ENCODE peak calls at places on chromosomes 2 and 18, in seven cellular contexts. W is A549, Q is transverse colon, G is tibial nerve, X is NB4, J is ovary, T is thyroid gland. Y is an unnamed sample.

GRCh38 chr2:72539145-72539552 is 286.7 kb downstream of the EXOC6B start:
- DNase-seq in W (no peak), Q (no peak), G (peak; percentile 30), X (no peak), J (no peak), T (no peak), Y (no peak)

GRCh38 chr2:9627310-9627709 is 3.5 kb downstream of the YWHAQ start:
- DNase-seq in W (no peak), Q (no peak), G (no peak), X (peak; percentile 75), J (no peak), T (no peak), Y (peak; percentile 30)

GRCh38 chr2:126668254-126668653 is 12.3 kb downstream of the GYPC start:
- DNase-seq in W (no peak), Q (no peak), G (no peak), X (no peak), J (no peak), T (no peak), Y (no peak)

GRCh38 chr2:228541794-228542193 is 360.3 kb upstream of the SPHKAP start:
- DNase-seq in W (no peak), Q (no peak), G (no peak), X (no peak), J (no peak), T (no peak), Y (no peak)

GRCh38 chr2:98921062-98921461 is 15.0 kb downstream of the CRACDL start:
- DNase-seq in W (no peak), Q (no peak), G (no peak), X (no peak), J (no peak), T (peak; percentile 40), Y (no peak)

GRCh38 chr2:97932975-97933662 is 62.6 kb downstream of the TMEM131 start:
- DNase-seq in W (no peak), Q (no peak), G (no peak), X (peak; percentile 55), J (no peak), T (no peak), Y (no peak)

GRCh38 chr18:38464024-38464423 is 898.4 kb upstream of the CELF4 start:
- DNase-seq in W (no peak), Q (no peak), G (no peak), X (no peak), J (no peak), T (no peak), Y (no peak)

GRCh38 chr18:73670536-73670935 is 477.1 kb downstream of the FBXO15 start:
- DNase-seq in W (no peak), Q (no peak), G (no peak), X (no peak), J (no peak), T (no peak), Y (no peak)

GRCh38 chr18:79924814-79925655 is 26.4 kb downstream of the SLC66A2 start:
- DNase-seq in W (no peak), Q (peak; percentile 6), G (no peak), X (no peak), J (peak; percentile 82), T (peak; percentile 83), Y (no peak)

GRCh38 chr2:37324536-37324785 is 172 bp downstream of the PRKD3 start:
- DNase-seq in W (no peak), Q (peak; percentile 86), G (peak; percentile 70), X (no peak), J (peak; percentile 88), T (peak; percentile 84), Y (peak; percentile 64)

GRCh38 chr2:37326285-37326684 is 1.7 kb upstream of the PRKD3 start:
- DNase-seq in W (no peak), Q (no peak), G (peak; percentile 60), X (peak; percentile 39), J (peak; percentile 35), T (peak; percentile 46), Y (no peak)

GRCh38 chr2:37325625-37326071 is 1.0 kb upstream of the PRKD3 start:
- DNase-seq in W (no peak), Q (no peak), G (no peak), X (peak; percentile 25), J (peak; percentile 31), T (peak; percentile 16), Y (no peak)

GRCh38 chr2:37323770-37324535 is 680 bp downstream of the PRKD3 start:
- DNase-seq in W (no peak), Q (peak; percentile 47), G (no peak), X (peak; percentile 67), J (no peak), T (peak; percentile 36), Y (peak; percentile 26)

GRCh38 chr2:37324786-37325624 is at the start of gene PRKD3:
- DNase-seq in W (peak; percentile 55), Q (peak; percentile 55), G (peak; percentile 43), X (peak; percentile 87), J (no peak), T (no peak), Y (peak; percentile 59)
- TF ChIP-seq POLR2A in W (no peak), Q (peak; percentile 54), G (peak; percentile 15), X (peak; percentile 18), J (peak; percentile 57), T (no peak), Y (no peak)

GRCh38 chr18:50282521-50283335 is 1.4 kb upstream of the MBD1 start:
- DNase-seq in W (no peak), Q (no peak), G (no peak), X (no peak), J (peak; percentile 71), T (no peak), Y (no peak)

GRCh38 chr18:50281972-50282520 is 723 bp upstream of the MBD1 start:
- DNase-seq in W (no peak), Q (no peak), G (no peak), X (no peak), J (no peak), T (no peak), Y (no peak)

GRCh38 chr18:50279752-50280151 is 1.6 kb downstream of the MBD1 start:
- DNase-seq in W (no peak), Q (no peak), G (no peak), X (no peak), J (no peak), T (no peak), Y (no peak)

GRCh38 chr18:50280707-50281294 is 522 bp downstream of the MBD1 start:
- DNase-seq in W (no peak), Q (no peak), G (no peak), X (no peak), J (no peak), T (no peak), Y (no peak)

DNA sequence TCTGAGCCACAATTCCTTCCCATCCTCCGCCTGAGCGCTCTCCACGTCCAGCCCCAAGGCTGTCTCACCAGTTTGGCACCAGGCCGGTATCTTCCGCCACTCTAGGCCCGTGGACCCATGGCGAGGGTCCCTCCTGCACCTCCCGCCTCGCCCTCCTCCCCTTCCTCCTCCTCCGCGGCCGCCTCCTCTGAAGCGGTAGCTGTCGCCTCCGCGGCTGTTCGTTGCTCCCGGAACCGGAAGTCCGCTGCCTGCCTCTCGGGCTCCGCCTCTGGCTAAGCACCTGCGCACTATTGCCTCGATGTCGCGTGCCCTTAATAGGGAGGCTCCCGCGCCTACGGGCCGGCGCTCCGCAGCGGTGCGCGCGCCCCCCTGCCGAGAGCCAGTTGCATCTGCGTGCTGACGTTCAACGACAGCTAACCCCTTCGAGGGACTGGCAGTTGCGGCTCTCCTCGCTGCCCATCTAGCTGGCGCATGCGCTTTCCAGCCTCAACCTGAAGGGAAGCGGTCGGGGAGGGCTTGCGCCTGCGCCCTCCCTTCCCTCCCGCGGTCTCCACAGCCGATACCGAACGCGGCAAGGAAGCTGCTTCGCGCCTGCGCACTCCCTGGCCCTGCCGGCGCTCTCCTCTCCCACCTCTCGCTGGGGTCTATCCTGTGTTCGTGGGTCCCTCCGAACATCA is at the start of gene MBD1:
- DNase-seq in W (peak; percentile 84), Q (peak; percentile 97), G (peak; percentile 90), X (peak; percentile 97), J (peak; percentile 97), T (peak; percentile 98), Y (peak; percentile 100)
- TF ChIP-seq POLR2A in W (peak; percentile 87), Q (peak; percentile 96), G (peak; percentile 71), X (peak; percentile 77), J (peak; percentile 78), T (peak; percentile 52), Y (peak; percentile 99)

DNA sequence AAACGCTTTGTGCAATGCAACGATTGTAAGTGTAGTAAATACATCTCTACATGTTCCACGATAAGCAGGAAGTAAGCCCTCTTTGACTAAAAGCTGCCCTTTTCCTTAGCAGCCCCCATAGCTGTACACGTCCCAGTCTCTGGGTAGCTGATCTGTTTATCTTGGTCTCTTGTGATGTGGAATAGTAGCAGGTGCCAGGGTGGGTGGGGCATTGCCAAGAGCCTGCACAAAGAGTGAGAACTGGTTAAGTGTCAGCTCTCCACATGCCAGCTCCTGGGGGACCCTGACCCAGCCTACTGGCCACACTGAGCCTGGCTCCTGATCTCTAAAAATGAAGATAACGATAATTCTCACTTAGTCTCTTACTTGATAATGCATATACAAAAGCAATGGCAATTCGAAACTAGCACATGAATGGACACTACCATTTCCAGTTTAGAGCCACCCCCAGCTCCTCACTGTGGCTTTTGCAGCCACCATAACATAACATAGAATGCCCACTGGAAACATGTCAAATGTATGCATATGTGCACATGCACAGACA is 92.3 kb downstream of the MYT1L start:
- DNase-seq in W (no peak), Q (no peak), G (no peak), X (no peak), J (no peak), T (peak; percentile 9), Y (no peak)
- TF ChIP-seq POLR2A in W (no peak), Q (no peak), G (no peak), X (no peak), J (no peak), T (no peak), Y (no peak)

GRCh38 chr2:96138146-96139145 is at the start of gene ASTL:
- DNase-seq in W (peak; percentile 31), Q (peak; percentile 87), G (no peak), X (peak; percentile 65), J (no peak), T (peak; percentile 54), Y (peak; percentile 57)

GRCh38 chr2:96143231-96143847 is 1.9 kb downstream of the DUSP2 start:
- DNase-seq in W (no peak), Q (no peak), G (no peak), X (no peak), J (peak; percentile 10), T (no peak), Y (no peak)

GRCh38 chr2:96142217-96143113 is 2.8 kb downstream of the DUSP2 start:
- DNase-seq in W (no peak), Q (peak; percentile 33), G (no peak), X (peak; percentile 40), J (peak; percentile 13), T (no peak), Y (no peak)

GRCh38 chr2:96139181-96139758 is 968 bp upstream of the ASTL start:
- DNase-seq in W (no peak), Q (no peak), G (no peak), X (no peak), J (no peak), T (no peak), Y (no peak)

DNA sequence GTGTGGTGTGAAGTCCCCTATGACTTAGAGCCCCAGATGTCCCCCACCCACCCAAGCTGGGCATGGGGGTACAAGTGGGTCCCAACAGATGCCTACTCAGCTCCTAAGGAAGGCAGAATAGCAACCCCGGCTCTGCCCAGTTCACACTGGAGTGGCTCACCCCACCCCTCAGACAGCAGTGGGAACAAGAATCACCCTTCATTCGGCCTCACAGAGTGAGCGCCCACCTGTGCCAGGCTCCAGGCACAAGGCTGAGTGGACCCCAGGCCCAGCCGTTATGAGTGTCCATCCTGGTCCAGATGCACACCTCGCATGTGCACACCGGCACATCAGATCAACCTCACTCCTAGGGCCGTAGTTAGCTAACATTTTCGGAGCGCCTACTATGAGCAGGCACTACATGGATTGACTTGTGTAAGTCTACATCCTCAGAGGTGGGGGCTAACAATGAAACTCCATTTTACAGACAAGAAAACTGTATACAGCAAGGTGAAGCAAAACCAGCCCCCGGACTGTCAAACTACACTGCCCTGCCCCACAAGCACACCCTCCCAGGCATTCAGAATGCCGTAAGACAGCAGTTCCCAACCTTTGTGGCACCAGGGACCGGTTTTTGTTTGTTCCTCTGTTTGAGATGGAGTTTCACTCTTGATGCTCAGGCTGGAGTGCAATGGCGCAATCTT is 2.8 kb upstream of the ASTL start:
- DNase-seq in W (no peak), Q (no peak), G (no peak), X (no peak), J (peak; percentile 9), T (no peak), Y (no peak)
- TF ChIP-seq POLR2A in W (no peak), Q (no peak), G (no peak), X (no peak), J (no peak), T (no peak), Y (no peak)

Y was measured in erythroblast.